ENCODE peak calls at places on chromosomes 1 and 21, in seven cellular contexts. One of them, this sample, is unnamed.

GRCh38 chr1:199799116-199799515 is 228.4 kb upstream of the NR5A2 start:
- DNase-seq in endothelial cell: no peak
- DNase-seq in cardiac muscle cell: no peak
- DNase-seq in RWPE1: no peak
- DNase-seq in HFF-Myc: no peak
- DNase-seq in tibial nerve: no peak
- DNase-seq in AG04450: no peak
- DNase-seq in this sample: no peak

GRCh38 chr1:151887028-151887427 is 22.3 kb downstream of the THEM4 start:
- DNase-seq in tibial nerve: no peak
- DNase-seq in HFF-Myc: no peak
- DNase-seq in cardiac muscle cell: no peak
- DNase-seq in endothelial cell: no peak
- DNase-seq in RWPE1: peak
- DNase-seq in AG04450: no peak
- DNase-seq in this sample: no peak

GRCh38 chr1:26787381-26787705 is 407 bp upstream of the PIGV start:
- DNase-seq in RWPE1: peak
- DNase-seq in endothelial cell: no peak
- DNase-seq in cardiac muscle cell: no peak
- DNase-seq in tibial nerve: no peak
- DNase-seq in AG04450: no peak
- DNase-seq in HFF-Myc: no peak
- DNase-seq in this sample: peak

GRCh38 chr1:15334995-15335394 is 74.7 kb upstream of the EFHD2 start:
- DNase-seq in endothelial cell: no peak
- DNase-seq in AG04450: no peak
- DNase-seq in cardiac muscle cell: no peak
- DNase-seq in tibial nerve: no peak
- DNase-seq in RWPE1: no peak
- DNase-seq in HFF-Myc: no peak
- DNase-seq in this sample: no peak

GRCh38 chr1:86841120-86841519 is 72.8 kb downstream of the SELENOF start:
- DNase-seq in cardiac muscle cell: no peak
- DNase-seq in tibial nerve: no peak
- DNase-seq in endothelial cell: no peak
- DNase-seq in HFF-Myc: no peak
- DNase-seq in RWPE1: no peak
- DNase-seq in AG04450: no peak
- DNase-seq in this sample: no peak

GRCh38 chr1:8031176-8031785 is 5.2 kb upstream of the ERRFI1 start:
- DNase-seq in cardiac muscle cell: peak
- DNase-seq in tibial nerve: no peak
- DNase-seq in RWPE1: no peak
- DNase-seq in AG04450: no peak
- DNase-seq in endothelial cell: no peak
- DNase-seq in HFF-Myc: no peak
- DNase-seq in this sample: peak

GRCh38 chr1:97145321-97145956 is 423.9 kb downstream of the PTBP2 start:
- DNase-seq in cardiac muscle cell: no peak
- DNase-seq in AG04450: no peak
- DNase-seq in RWPE1: no peak
- DNase-seq in endothelial cell: no peak
- DNase-seq in HFF-Myc: peak
- DNase-seq in tibial nerve: no peak
- DNase-seq in this sample: no peak

GRCh38 chr1:182357177-182357576 is 34.4 kb downstream of the GLUL start:
- DNase-seq in endothelial cell: no peak
- DNase-seq in AG04450: no peak
- DNase-seq in tibial nerve: no peak
- DNase-seq in RWPE1: no peak
- DNase-seq in HFF-Myc: no peak
- DNase-seq in cardiac muscle cell: no peak
- DNase-seq in this sample: peak

GRCh38 chr1:27713139-27713725 is 12.5 kb upstream of the FAM76A start:
- DNase-seq in RWPE1: no peak
- DNase-seq in AG04450: no peak
- DNase-seq in cardiac muscle cell: peak
- DNase-seq in tibial nerve: no peak
- DNase-seq in endothelial cell: no peak
- DNase-seq in HFF-Myc: no peak
- DNase-seq in this sample: no peak

GRCh38 chr21:35113064-35113463 is 64.0 kb upstream of the RUNX1 start:
- DNase-seq in RWPE1: no peak
- DNase-seq in AG04450: no peak
- DNase-seq in tibial nerve: no peak
- DNase-seq in cardiac muscle cell: no peak
- DNase-seq in endothelial cell: no peak
- DNase-seq in HFF-Myc: no peak
- DNase-seq in this sample: peak

GRCh38 chr21:46089285-46089684 is 8.6 kb upstream of the COL6A2 start:
- DNase-seq in endothelial cell: no peak
- DNase-seq in HFF-Myc: no peak
- DNase-seq in AG04450: no peak
- DNase-seq in RWPE1: no peak
- DNase-seq in cardiac muscle cell: no peak
- DNase-seq in tibial nerve: no peak
- DNase-seq in this sample: no peak

GRCh38 chr1:25148673-25149300 is 83.5 kb downstream of the SYF2 start:
- DNase-seq in cardiac muscle cell: no peak
- DNase-seq in HFF-Myc: no peak
- DNase-seq in AG04450: no peak
- DNase-seq in endothelial cell: peak
- DNase-seq in tibial nerve: no peak
- DNase-seq in RWPE1: no peak
- DNase-seq in this sample: peak

GRCh38 chr1:30730351-30731108 is 7.1 kb upstream of the MATN1 start:
- DNase-seq in cardiac muscle cell: no peak
- DNase-seq in RWPE1: no peak
- DNase-seq in endothelial cell: no peak
- DNase-seq in AG04450: no peak
- DNase-seq in HFF-Myc: no peak
- DNase-seq in tibial nerve: no peak
- DNase-seq in this sample: no peak

GRCh38 chr1:113783254-113784103 is 24.2 kb upstream of the PHTF1 start:
- DNase-seq in HFF-Myc: no peak
- DNase-seq in RWPE1: no peak
- DNase-seq in AG04450: no peak
- DNase-seq in tibial nerve: no peak
- DNase-seq in cardiac muscle cell: no peak
- DNase-seq in endothelial cell: no peak
- DNase-seq in this sample: peak

GRCh38 chr1:91714867-91715381 is 171.0 kb downstream of the TGFBR3 start:
- DNase-seq in RWPE1: no peak
- DNase-seq in AG04450: no peak
- DNase-seq in HFF-Myc: no peak
- DNase-seq in tibial nerve: no peak
- DNase-seq in endothelial cell: no peak
- DNase-seq in cardiac muscle cell: no peak
- DNase-seq in this sample: no peak

GRCh38 chr21:33064623-33064996 is 5.3 kb upstream of the OLIG1 start:
- DNase-seq in cardiac muscle cell: no peak
- DNase-seq in AG04450: no peak
- DNase-seq in tibial nerve: no peak
- DNase-seq in RWPE1: no peak
- DNase-seq in endothelial cell: peak
- DNase-seq in HFF-Myc: no peak
- DNase-seq in this sample: no peak

GRCh38 chr1:17875171-17875881 is 120.2 kb downstream of the ACTL8 start:
- DNase-seq in HFF-Myc: no peak
- DNase-seq in cardiac muscle cell: no peak
- DNase-seq in tibial nerve: no peak
- DNase-seq in endothelial cell: no peak
- DNase-seq in RWPE1: peak
- DNase-seq in AG04450: no peak
- DNase-seq in this sample: no peak

DNA sequence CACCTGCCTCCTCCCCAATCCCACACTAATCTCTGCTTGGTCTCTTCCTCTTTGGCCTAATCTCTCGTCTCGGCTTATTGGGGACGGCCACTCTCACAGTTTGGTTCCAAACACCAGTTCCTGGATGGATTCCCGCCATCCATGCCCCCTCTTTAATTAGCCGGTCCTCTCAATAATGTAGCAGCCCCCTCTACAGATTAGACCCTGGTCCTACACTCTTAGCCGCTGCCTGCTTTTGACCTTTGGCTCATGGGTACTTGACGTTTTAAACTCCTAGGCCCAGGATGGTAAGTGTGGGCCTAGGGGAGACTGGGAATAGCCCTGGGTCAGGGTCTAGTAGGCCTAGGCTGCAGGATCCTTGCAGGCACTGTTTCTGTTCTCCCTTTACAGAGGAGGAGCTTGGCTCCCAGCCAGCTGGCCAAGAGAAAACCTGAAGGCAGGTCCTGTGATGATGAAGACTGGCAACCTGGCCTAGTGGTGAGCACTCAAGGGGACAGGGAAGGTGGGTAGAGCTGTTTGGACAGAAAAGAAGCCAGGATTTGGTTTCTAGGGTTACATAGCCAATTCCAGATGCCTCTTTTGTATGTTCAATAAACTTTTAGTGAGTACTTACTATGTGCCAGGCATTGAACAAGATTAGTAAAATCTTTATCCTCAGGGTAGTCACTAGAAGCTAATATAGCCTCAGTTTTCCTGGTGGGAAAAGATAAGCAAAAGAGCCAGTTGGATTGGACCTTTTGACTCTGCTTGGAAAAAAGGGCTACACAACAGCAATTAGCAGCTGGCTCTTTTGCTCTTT is 758 bp downstream of the RAD54L start:
- DNase-seq in endothelial cell: peak
- DNase-seq in RWPE1: peak
- DNase-seq in AG04450: no peak
- DNase-seq in cardiac muscle cell: peak
- DNase-seq in tibial nerve: no peak
- DNase-seq in HFF-Myc: no peak
- DNase-seq in this sample: peak
- TF ChIP-seq CTCF in endothelial cell: peak
- TF ChIP-seq CTCF in RWPE1: peak
- TF ChIP-seq CTCF in AG04450: no peak
- TF ChIP-seq CTCF in cardiac muscle cell: no peak
- TF ChIP-seq CTCF in tibial nerve: no peak
- TF ChIP-seq CTCF in HFF-Myc: peak
- TF ChIP-seq CTCF in this sample: peak

DNA sequence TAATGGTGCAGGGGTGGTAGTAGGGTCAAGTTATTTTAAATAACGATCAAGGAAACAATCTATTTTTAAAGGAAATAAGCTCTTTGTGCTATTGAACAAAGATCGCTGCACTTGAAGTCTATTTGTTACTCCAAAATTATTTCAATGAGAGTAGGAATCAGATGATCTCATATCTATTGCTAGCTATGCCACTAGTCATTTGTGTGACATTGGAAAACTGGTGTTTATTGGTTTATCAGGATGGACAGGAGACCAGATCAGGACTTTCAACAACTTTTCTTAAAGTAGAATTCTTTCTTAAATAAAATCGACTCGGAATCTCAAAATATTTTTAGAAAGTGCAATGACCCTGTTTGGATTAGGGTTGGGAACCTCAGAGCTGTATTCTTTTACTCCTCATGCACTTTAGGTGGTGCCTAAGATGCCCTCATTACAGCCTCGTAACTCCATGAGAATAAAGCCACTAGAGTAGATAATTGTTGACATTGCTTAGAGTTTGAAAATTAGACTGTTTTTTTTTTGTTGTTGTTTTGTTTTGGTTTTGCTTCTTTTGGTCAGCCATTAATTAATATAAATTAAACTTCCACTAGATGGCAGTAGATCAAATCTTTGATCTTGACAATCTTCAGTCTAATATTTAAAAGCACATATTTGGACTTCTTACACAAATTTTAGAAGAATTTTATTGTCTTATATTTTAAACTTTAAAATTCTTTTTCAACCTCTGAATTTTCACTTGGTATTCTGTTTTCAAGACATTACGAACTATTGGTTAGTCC is 352.4 kb downstream of the USP25 start:
- DNase-seq in RWPE1: no peak
- DNase-seq in AG04450: no peak
- DNase-seq in HFF-Myc: no peak
- DNase-seq in cardiac muscle cell: peak
- DNase-seq in endothelial cell: no peak
- DNase-seq in tibial nerve: no peak
- DNase-seq in this sample: no peak
- TF ChIP-seq CTCF in RWPE1: peak
- TF ChIP-seq CTCF in AG04450: peak
- TF ChIP-seq CTCF in HFF-Myc: no peak
- TF ChIP-seq CTCF in cardiac muscle cell: peak
- TF ChIP-seq CTCF in endothelial cell: peak
- TF ChIP-seq CTCF in tibial nerve: peak
- TF ChIP-seq CTCF in this sample: peak

DNA sequence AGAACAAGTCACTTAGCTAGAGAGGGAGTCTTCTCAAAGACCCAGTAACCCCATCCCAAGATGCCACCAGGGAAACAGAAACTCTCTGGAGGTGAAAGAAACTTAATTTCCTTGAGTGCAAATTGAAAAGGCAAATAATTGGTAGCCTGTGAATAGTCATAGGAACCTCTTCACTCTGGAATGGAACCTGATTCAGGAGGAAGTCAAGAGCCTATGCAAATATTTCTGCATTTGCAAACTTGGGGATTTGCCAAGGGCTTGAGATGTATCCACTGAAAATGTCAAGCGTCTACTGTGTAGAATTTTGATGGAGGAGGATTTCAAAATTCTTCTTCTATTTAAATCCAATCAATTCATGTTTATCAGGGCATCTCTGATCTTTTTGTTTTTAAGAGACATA is 5.7 kb downstream of the HIVEP3 start:
- DNase-seq in tibial nerve: no peak
- DNase-seq in RWPE1: no peak
- DNase-seq in AG04450: no peak
- DNase-seq in endothelial cell: no peak
- DNase-seq in HFF-Myc: no peak
- DNase-seq in cardiac muscle cell: no peak
- DNase-seq in this sample: no peak
- TF ChIP-seq CTCF in tibial nerve: no peak
- TF ChIP-seq CTCF in RWPE1: no peak
- TF ChIP-seq CTCF in AG04450: no peak
- TF ChIP-seq CTCF in endothelial cell: no peak
- TF ChIP-seq CTCF in HFF-Myc: no peak
- TF ChIP-seq CTCF in cardiac muscle cell: no peak
- TF ChIP-seq CTCF in this sample: no peak

GRCh38 chr1:95699274-95699953 is 465.4 kb downstream of the RWDD3 start:
- DNase-seq in AG04450: no peak
- DNase-seq in RWPE1: no peak
- DNase-seq in HFF-Myc: no peak
- DNase-seq in tibial nerve: no peak
- DNase-seq in endothelial cell: no peak
- DNase-seq in cardiac muscle cell: no peak
- DNase-seq in this sample: no peak
- TF ChIP-seq CTCF in AG04450: no peak
- TF ChIP-seq CTCF in RWPE1: no peak
- TF ChIP-seq CTCF in HFF-Myc: no peak
- TF ChIP-seq CTCF in tibial nerve: no peak
- TF ChIP-seq CTCF in endothelial cell: no peak
- TF ChIP-seq CTCF in cardiac muscle cell: no peak
- TF ChIP-seq CTCF in this sample: no peak

GRCh38 chr1:1788646-1789431 is 10.6 kb upstream of the NADK start:
- DNase-seq in endothelial cell: peak
- DNase-seq in tibial nerve: no peak
- DNase-seq in AG04450: no peak
- DNase-seq in RWPE1: no peak
- DNase-seq in HFF-Myc: no peak
- DNase-seq in cardiac muscle cell: peak
- DNase-seq in this sample: peak
- TF ChIP-seq CTCF in endothelial cell: peak
- TF ChIP-seq CTCF in tibial nerve: peak
- TF ChIP-seq CTCF in AG04450: peak
- TF ChIP-seq CTCF in RWPE1: peak
- TF ChIP-seq CTCF in HFF-Myc: peak
- TF ChIP-seq CTCF in cardiac muscle cell: peak
- TF ChIP-seq CTCF in this sample: no peak

GRCh38 chr1:189678779-189679178 is 798.9 kb downstream of the BRINP3 start:
- DNase-seq in RWPE1: no peak
- DNase-seq in tibial nerve: no peak
- DNase-seq in cardiac muscle cell: no peak
- DNase-seq in HFF-Myc: no peak
- DNase-seq in endothelial cell: no peak
- DNase-seq in AG04450: no peak
- DNase-seq in this sample: no peak
- TF ChIP-seq CTCF in RWPE1: no peak
- TF ChIP-seq CTCF in tibial nerve: no peak
- TF ChIP-seq CTCF in cardiac muscle cell: peak
- TF ChIP-seq CTCF in HFF-Myc: no peak
- TF ChIP-seq CTCF in endothelial cell: peak
- TF ChIP-seq CTCF in AG04450: peak
- TF ChIP-seq CTCF in this sample: no peak

This sample was measured in activated CD8-positive, alpha-beta T cell treated with anti-CD3 and anti-CD28 coated beads for 36 hours.